ENCODE peak calls at places on chromosomes 16 and 17, in five cellular contexts. X, Z, O, J and N are unnamed samples.

GRCh38 chr17:21295036-21295952 is 10.8 kb downstream of the MAP2K3 start:
- DNase-seq in Z (no peak), J (peak; percentile 71), X (no peak), O (no peak), N (no peak)

GRCh38 chr16:85201566-85201965 is 89.3 kb upstream of the CIBAR2 start:
- DNase-seq in X (no peak), Z (no peak), O (no peak), J (no peak), N (no peak)

GRCh38 chr16:73565263-73565662 is 517.3 kb upstream of the ZFHX3 start:
- DNase-seq in Z (no peak), O (no peak), X (no peak), J (no peak), N (no peak)

GRCh38 chr17:64787921-64788271 is 125.8 kb upstream of the SMURF2 start:
- DNase-seq in O (no peak), X (no peak), Z (no peak), J (no peak), N (no peak)

GRCh38 chr16:24493859-24494258 is 45.5 kb upstream of the RBBP6 start:
- DNase-seq in J (no peak), O (no peak), Z (no peak), X (peak; percentile 48), N (no peak)

GRCh38 chr16:69057400-69058378 is 47.8 kb upstream of the HAS3 start:
- DNase-seq in X (no peak), O (no peak), J (no peak), Z (peak; percentile 77), N (no peak)

GRCh38 chr17:3986270-3986938 is 22.2 kb upstream of the ATP2A3 start:
- DNase-seq in Z (no peak), O (no peak), X (no peak), J (no peak), N (no peak)

GRCh38 chr17:11241611-11242226 is 706 bp downstream of the SHISA6 start:
- DNase-seq in J (no peak), Z (no peak), X (no peak), O (no peak), N (no peak)

GRCh38 chr17:7235693-7236665 is 1.7 kb upstream of the DVL2 start:
- DNase-seq in J (no peak), O (no peak), Z (peak; percentile 24), X (peak; percentile 6), N (no peak)

GRCh38 chr17:67830440-67830839 is 5.1 kb downstream of the BPTF start:
- DNase-seq in O (no peak), X (no peak), J (no peak), Z (no peak), N (no peak)

GRCh38 chr17:48629411-48629759 is 3.2 kb upstream of the HOXB9 start:
- DNase-seq in O (no peak), X (no peak), Z (no peak), J (no peak), N (no peak)

GRCh38 chr16:48965391-48965790 is 316.2 kb downstream of the CBLN1 start:
- DNase-seq in J (no peak), O (no peak), X (no peak), Z (no peak), N (no peak)

GRCh38 chr16:75323928-75324327 is 72.5 kb upstream of the BCAR1 start:
- DNase-seq in O (no peak), X (no peak), J (no peak), Z (no peak), N (no peak)

GRCh38 chr17:64155751-64156544 is 26.0 kb upstream of the ERN1 start:
- DNase-seq in J (no peak), X (no peak), O (no peak), Z (peak; percentile 79), N (no peak)

GRCh38 chr17:59899099-59899498 is 6.2 kb downstream of the RPS6KB1 start:
- DNase-seq in Z (peak; percentile 61), O (no peak), X (no peak), J (no peak), N (no peak)